ENCODE peak calls at places on chromosomes 6 and 20, in five cellular contexts. A is MM.1S, J is left lung, X is cardiac muscle cell, N is heart left ventricle. O is an unnamed sample.
A peak's percentile ranks its signal among the peaks of the same experiment; 100 is the strongest.

GRCh38 chr20:5148581-5148980 is 21.8 kb downstream of the CDS2 start:
- DNase-seq in A (no peak), N (no peak), J (no peak), X (no peak), O (no peak)

GRCh38 chr6:139547082-139547776 is 172.8 kb upstream of the CITED2 start:
- DNase-seq in N (no peak), A (no peak), J (no peak), X (no peak), O (no peak)

GRCh38 chr6:45592991-45593390 is 215.3 kb upstream of the SUPT3H start:
- DNase-seq in X (peak; percentile 52), N (no peak), A (no peak), J (no peak), O (no peak)

GRCh38 chr6:38058022-38058421 is 238.5 kb downstream of the ZFAND3 start:
- DNase-seq in N (no peak), A (peak; percentile 8), X (no peak), J (no peak), O (no peak)

GRCh38 chr6:167791036-167791779 is 35.5 kb upstream of the AFDN start:
- DNase-seq in X (peak; percentile 39), N (no peak), J (no peak), A (no peak), O (no peak)

GRCh38 chr20:13736792-13737191 is 47.9 kb downstream of the ESF1 start:
- DNase-seq in X (peak; percentile 89), A (no peak), N (no peak), J (no peak), O (no peak)

GRCh38 chr20:43755851-43756250 is 29.0 kb upstream of the GTSF1L start:
- DNase-seq in J (no peak), A (no peak), N (no peak), X (peak; percentile 64), O (no peak)

GRCh38 chr6:142784344-142784743 is 160.6 kb downstream of the HIVEP2 start:
- DNase-seq in X (no peak), J (no peak), N (no peak), A (no peak), O (no peak)

GRCh38 chr20:46438156-46438750 is 31.8 kb upstream of the ELMO2 start:
- DNase-seq in X (peak; percentile 61), N (no peak), A (peak; percentile 26), J (no peak), O (peak; percentile 12)

GRCh38 chr20:19783966-19784401 is 25.9 kb downstream of the RIN2 start:
- DNase-seq in A (no peak), X (peak; percentile 57), N (peak; percentile 42), J (no peak), O (no peak)

GRCh38 chr20:25024171-25024570 is 31.6 kb upstream of the APMAP start:
- DNase-seq in N (peak; percentile 6), J (peak; percentile 15), X (no peak), A (no peak), O (no peak)

GRCh38 chr6:52975580-52975979 is 19.5 kb downstream of the GSTA4 start:
- DNase-seq in A (no peak), X (peak; percentile 21), N (no peak), J (no peak), O (no peak)

GRCh38 chr6:53171605-53172467 is 23.2 kb upstream of the GCM1 start:
- DNase-seq in J (peak; percentile 90), N (peak; percentile 87), X (peak; percentile 88), A (peak; percentile 75), O (peak; percentile 82)

GRCh38 chr6:53056273-53056672 is 8.9 kb upstream of the FBXO9 start:
- DNase-seq in A (no peak), J (no peak), X (no peak), N (no peak), O (no peak)

GRCh38 chr6:40789143-40789764 is 202.1 kb upstream of the LRFN2 start:
- DNase-seq in N (no peak), A (no peak), J (no peak), X (peak; percentile 19), O (peak; percentile 12)

GRCh38 chr20:5189917-5190316 is 63.1 kb downstream of the CDS2 start:
- DNase-seq in A (no peak), N (no peak), J (no peak), X (no peak), O (no peak)

GRCh38 chr6:98657764-98658163 is 176.6 kb upstream of the POU3F2 start:
- DNase-seq in A (peak; percentile 38), J (peak; percentile 36), N (no peak), X (peak; percentile 42), O (no peak)

GRCh38 chr6:44263357-44264100 is 1.8 kb downstream of the NFKBIE start:
- DNase-seq in X (peak; percentile 43), A (peak; percentile 49), N (no peak), J (peak; percentile 71), O (peak; percentile 49)

GRCh38 chr6:125004198-125004597 is 42.0 kb downstream of the RNF217 start:
- DNase-seq in X (peak; percentile 27), A (no peak), J (no peak), N (peak; percentile 38), O (no peak)

GRCh38 chr6:44180406-44180805 is 21.8 kb downstream of the CAPN11 start:
- DNase-seq in N (no peak), A (no peak), J (no peak), X (no peak), O (no peak)

GRCh38 chr6:161626132-161626676 is 352.3 kb upstream of the AGPAT4 start:
- DNase-seq in N (no peak), X (no peak), A (no peak), J (no peak), O (no peak)

GRCh38 chr20:50837532-50838321 is 42.9 kb downstream of the BCAS4 start:
- DNase-seq in X (peak; percentile 77), A (no peak), J (no peak), N (peak; percentile 30), O (peak; percentile 34)

GRCh38 chr6:158481612-158482473 is 78.0 kb upstream of the TMEM181 start:
- DNase-seq in A (no peak), J (no peak), X (peak; percentile 48), N (no peak), O (no peak)

GRCh38 chr20:61974357-61974665 is 91.4 kb downstream of the TAF4 start:
- DNase-seq in A (no peak), J (no peak), X (no peak), N (no peak), O (no peak)

GRCh38 chr6:43124481-43124880 is 46.6 kb upstream of the SRF start:
- DNase-seq in A (no peak), X (no peak), J (no peak), N (no peak), O (no peak)

GRCh38 chr6:43120938-43121913 is 45.1 kb downstream of the PTK7 start:
- DNase-seq in J (peak; percentile 59), X (peak; percentile 98), N (no peak), A (no peak), O (no peak)

GRCh38 chr6:43120101-43120730 is 44.1 kb downstream of the PTK7 start:
- DNase-seq in N (no peak), A (no peak), J (no peak), X (no peak), O (no peak)

GRCh38 chr6:43123691-43124314 is 47.3 kb upstream of the SRF start:
- DNase-seq in J (no peak), N (no peak), A (no peak), X (no peak), O (no peak)

GRCh38 chr6:43122146-43122545 is 46.0 kb downstream of the PTK7 start:
- DNase-seq in N (no peak), J (no peak), A (no peak), X (no peak), O (no peak)
- H3K4me1 ChIP-seq in N (no peaks in the 10 kb centered on the region), J (peaks cover 13% of the 10 kb centered on the region), A (no peaks in the 10 kb centered on the region), X (peaks cover 27% of the 10 kb centered on the region), O (no peaks in the 10 kb centered on the region)

DNA sequence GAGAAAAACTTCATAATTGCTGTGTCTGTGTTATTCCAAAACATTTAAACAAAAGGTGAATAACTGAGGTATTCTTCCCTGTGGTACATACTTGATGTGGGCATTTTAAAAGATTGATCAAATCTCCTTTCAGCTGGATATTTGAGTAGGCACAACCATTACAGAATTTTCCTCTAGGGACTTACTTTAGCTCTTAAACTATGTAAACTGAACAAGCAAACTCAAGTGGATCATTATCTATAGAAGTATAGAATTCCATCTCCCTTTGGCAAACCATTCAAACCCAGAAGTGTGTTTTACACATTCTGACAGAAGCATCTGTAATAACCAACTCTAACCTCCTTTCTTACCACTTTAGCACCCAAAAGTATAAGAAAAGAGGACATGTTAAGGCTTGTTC is 241.4 kb downstream of the ESR1 start:
- DNase-seq in X (no peak), A (no peak), J (no peak), N (no peak), O (no peak)
- H3K27ac ChIP-seq in X (peak overlapping the region; percentile 35), A (no peak overlapping the region), J (no peak overlapping the region), N (no peak overlapping the region), O (no peak overlapping the region)

GRCh38 chr20:22447448-22447778 is 137.0 kb downstream of the FOXA2 start:
- DNase-seq in X (no peak), N (no peak), A (no peak), J (no peak), O (no peak)

GRCh38 chr20:22449115-22449973 is 135.0 kb downstream of the FOXA2 start:
- DNase-seq in X (no peak), N (no peak), A (no peak), J (no peak), O (no peak)

GRCh38 chr20:22450540-22450939 is 133.8 kb downstream of the FOXA2 start:
- DNase-seq in X (no peak), A (no peak), N (no peak), J (no peak), O (no peak)

GRCh38 chr20:22442318-22442717 is 142.1 kb downstream of the FOXA2 start:
- DNase-seq in J (no peak), X (no peak), A (no peak), N (no peak), O (no peak)

GRCh38 chr20:22446613-22447447 is 137.5 kb downstream of the FOXA2 start:
- DNase-seq in N (no peak), A (no peak), J (no peak), X (peak; percentile 13), O (no peak)
- H3K4me3 ChIP-seq in N (no peak overlapping the region), A (no peak overlapping the region), J (no peak overlapping the region), X (no peak overlapping the region), O (no peak overlapping the region)

GRCh38 chr20:33650753-33651561 is 11.2 kb upstream of the C20orf144 start:
- DNase-seq in N (no peak), J (no peak), X (no peak), A (no peak), O (no peak)

GRCh38 chr20:33650111-33650752 is 11.9 kb upstream of the C20orf144 start:
- DNase-seq in J (no peak), A (no peak), N (no peak), X (no peak), O (no peak)

GRCh38 chr20:33649201-33649631 is 12.9 kb upstream of the C20orf144 start:
- DNase-seq in X (no peak), J (no peak), N (no peak), A (no peak), O (no peak)

GRCh38 chr20:33653218-33653899 is 8.8 kb upstream of the C20orf144 start:
- DNase-seq in N (peak; percentile 61), X (peak; percentile 78), J (no peak), A (no peak), O (peak; percentile 54)

DNA sequence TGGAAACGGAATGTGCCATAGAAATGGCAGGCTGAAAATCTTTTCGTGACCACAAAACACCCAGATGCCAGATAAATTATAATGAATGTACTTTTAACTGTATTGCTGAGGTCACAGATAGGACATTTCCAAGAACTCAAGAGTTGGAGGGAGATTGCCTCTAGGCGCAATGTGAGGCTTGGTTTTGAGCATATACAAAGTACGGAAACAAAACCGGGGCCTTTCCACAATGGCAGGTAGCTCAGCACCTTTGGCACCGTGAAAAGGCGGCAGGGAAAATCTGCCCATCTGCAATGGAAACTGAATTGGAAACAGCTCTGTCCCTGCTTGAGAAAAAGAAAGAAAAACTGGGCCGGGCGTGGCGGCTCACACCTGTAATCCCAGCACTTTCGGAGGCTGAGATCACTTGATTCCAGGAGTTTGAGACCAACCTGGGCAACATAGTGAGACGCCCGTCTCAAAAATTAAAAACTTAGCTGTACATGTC is 10.5 kb upstream of the C20orf144 start:
- DNase-seq in J (no peak), A (no peak), N (no peak), X (peak; percentile 27), O (no peak)
- H3K4me1 ChIP-seq in J (peaks cover 10% of the 10 kb centered on the region), A (peaks cover 28% of the 10 kb centered on the region), N (peaks cover 11% of the 10 kb centered on the region), X (peaks cover 18% of the 10 kb centered on the region), O (peaks cover 14% of the 10 kb centered on the region)